ENCODE peak calls at places on chromosomes 1 and 21, in seven cellular contexts. One of them, this sample, is unnamed.

GRCh38 chr1:207026177-207026576 is 6.4 kb downstream of the C1orf116 start:
- DNase-seq in retina: no peak
- DNase-seq in CD4-positive, alpha-beta memory T cell: no peak
- DNase-seq in stimulated activated CD4-positive, alpha-beta T cell treated with anti-CD3 and anti-CD28 coated beads, Interleukin-4, amount 100 ng/mL, for 48 hours: no peak
- DNase-seq in astrocyte of the spinal cord: no peak
- DNase-seq in stimulated activated CD8-positive, alpha-beta memory T cell treated with anti-CD3 and anti-CD28 coated beads, Interleukin-15, amount 100 ng/mL, for 24 hours: no peak
- DNase-seq in SHP77: no peak
- DNase-seq in this sample: no peak

GRCh38 chr1:39105841-39106765 is 80.0 kb downstream of the NDUFS5 start:
- DNase-seq in astrocyte of the spinal cord: peak
- DNase-seq in stimulated activated CD8-positive, alpha-beta memory T cell treated with anti-CD3 and anti-CD28 coated beads, Interleukin-15, amount 100 ng/mL, for 24 hours: no peak
- DNase-seq in retina: peak
- DNase-seq in SHP77: peak
- DNase-seq in CD4-positive, alpha-beta memory T cell: peak
- DNase-seq in stimulated activated CD4-positive, alpha-beta T cell treated with anti-CD3 and anti-CD28 coated beads, Interleukin-4, amount 100 ng/mL, for 48 hours: no peak
- DNase-seq in this sample: peak

GRCh38 chr1:181015258-181015630 is 7.4 kb downstream of the STX6 start:
- DNase-seq in CD4-positive, alpha-beta memory T cell: no peak
- DNase-seq in stimulated activated CD4-positive, alpha-beta T cell treated with anti-CD3 and anti-CD28 coated beads, Interleukin-4, amount 100 ng/mL, for 48 hours: no peak
- DNase-seq in stimulated activated CD8-positive, alpha-beta memory T cell treated with anti-CD3 and anti-CD28 coated beads, Interleukin-15, amount 100 ng/mL, for 24 hours: no peak
- DNase-seq in retina: no peak
- DNase-seq in astrocyte of the spinal cord: no peak
- DNase-seq in SHP77: no peak
- DNase-seq in this sample: no peak

GRCh38 chr21:42777064-42777756 is 102.1 kb downstream of the WDR4 start:
- DNase-seq in astrocyte of the spinal cord: no peak
- DNase-seq in stimulated activated CD8-positive, alpha-beta memory T cell treated with anti-CD3 and anti-CD28 coated beads, Interleukin-15, amount 100 ng/mL, for 24 hours: no peak
- DNase-seq in stimulated activated CD4-positive, alpha-beta T cell treated with anti-CD3 and anti-CD28 coated beads, Interleukin-4, amount 100 ng/mL, for 48 hours: no peak
- DNase-seq in SHP77: no peak
- DNase-seq in retina: peak
- DNase-seq in CD4-positive, alpha-beta memory T cell: no peak
- DNase-seq in this sample: no peak

GRCh38 chr1:172745014-172745413 is 86.1 kb downstream of the FASLG start:
- DNase-seq in astrocyte of the spinal cord: peak
- DNase-seq in stimulated activated CD8-positive, alpha-beta memory T cell treated with anti-CD3 and anti-CD28 coated beads, Interleukin-15, amount 100 ng/mL, for 24 hours: no peak
- DNase-seq in CD4-positive, alpha-beta memory T cell: peak
- DNase-seq in retina: peak
- DNase-seq in stimulated activated CD4-positive, alpha-beta T cell treated with anti-CD3 and anti-CD28 coated beads, Interleukin-4, amount 100 ng/mL, for 48 hours: peak
- DNase-seq in SHP77: peak
- DNase-seq in this sample: no peak

GRCh38 chr1:223639333-223639749 is 26.2 kb downstream of the CAPN8 start:
- DNase-seq in retina: no peak
- DNase-seq in SHP77: no peak
- DNase-seq in stimulated activated CD8-positive, alpha-beta memory T cell treated with anti-CD3 and anti-CD28 coated beads, Interleukin-15, amount 100 ng/mL, for 24 hours: no peak
- DNase-seq in stimulated activated CD4-positive, alpha-beta T cell treated with anti-CD3 and anti-CD28 coated beads, Interleukin-4, amount 100 ng/mL, for 48 hours: no peak
- DNase-seq in astrocyte of the spinal cord: no peak
- DNase-seq in CD4-positive, alpha-beta memory T cell: peak
- DNase-seq in this sample: no peak

GRCh38 chr21:39556176-39556575 is 56.6 kb upstream of the B3GALT5 start:
- DNase-seq in stimulated activated CD8-positive, alpha-beta memory T cell treated with anti-CD3 and anti-CD28 coated beads, Interleukin-15, amount 100 ng/mL, for 24 hours: no peak
- DNase-seq in CD4-positive, alpha-beta memory T cell: no peak
- DNase-seq in SHP77: no peak
- DNase-seq in astrocyte of the spinal cord: no peak
- DNase-seq in retina: peak
- DNase-seq in stimulated activated CD4-positive, alpha-beta T cell treated with anti-CD3 and anti-CD28 coated beads, Interleukin-4, amount 100 ng/mL, for 48 hours: no peak
- DNase-seq in this sample: peak

GRCh38 chr1:84271452-84272273 is 29.8 kb upstream of the SAMD13 start:
- DNase-seq in astrocyte of the spinal cord: peak
- DNase-seq in stimulated activated CD8-positive, alpha-beta memory T cell treated with anti-CD3 and anti-CD28 coated beads, Interleukin-15, amount 100 ng/mL, for 24 hours: no peak
- DNase-seq in retina: peak
- DNase-seq in SHP77: no peak
- DNase-seq in stimulated activated CD4-positive, alpha-beta T cell treated with anti-CD3 and anti-CD28 coated beads, Interleukin-4, amount 100 ng/mL, for 48 hours: no peak
- DNase-seq in CD4-positive, alpha-beta memory T cell: no peak
- DNase-seq in this sample: peak

GRCh38 chr1:58580186-58580585 is 3.1 kb upstream of the TACSTD2 start:
- DNase-seq in retina: no peak
- DNase-seq in stimulated activated CD8-positive, alpha-beta memory T cell treated with anti-CD3 and anti-CD28 coated beads, Interleukin-15, amount 100 ng/mL, for 24 hours: no peak
- DNase-seq in SHP77: no peak
- DNase-seq in CD4-positive, alpha-beta memory T cell: no peak
- DNase-seq in stimulated activated CD4-positive, alpha-beta T cell treated with anti-CD3 and anti-CD28 coated beads, Interleukin-4, amount 100 ng/mL, for 48 hours: no peak
- DNase-seq in astrocyte of the spinal cord: peak
- DNase-seq in this sample: no peak

GRCh38 chr1:27416387-27417111 is 24.1 kb downstream of the GPR3 start:
- DNase-seq in stimulated activated CD4-positive, alpha-beta T cell treated with anti-CD3 and anti-CD28 coated beads, Interleukin-4, amount 100 ng/mL, for 48 hours: no peak
- DNase-seq in retina: no peak
- DNase-seq in CD4-positive, alpha-beta memory T cell: peak
- DNase-seq in astrocyte of the spinal cord: peak
- DNase-seq in SHP77: peak
- DNase-seq in stimulated activated CD8-positive, alpha-beta memory T cell treated with anti-CD3 and anti-CD28 coated beads, Interleukin-15, amount 100 ng/mL, for 24 hours: no peak
- DNase-seq in this sample: peak

This sample was measured in NCI-H2029.